ENCODE peak calls at places on chromosomes 11 and 22, in five cellular contexts. J is Peyer's patch; O is left lung; Y is GM10248; H is CD4-positive, alpha-beta T cell. B is an unnamed sample.

GRCh38 chr11:134587345-134587744 is 175.3 kb upstream of the B3GAT1 start:
- DNase-seq in J (no peak), O (no peak), Y (no peak), H (no peak), B (no peak)

GRCh38 chr11:61693897-61694840 is 14.0 kb downstream of the DAGLA start:
- DNase-seq in J (no peak), O (peak; percentile 66), Y (no peak), H (no peak), B (no peak)

GRCh38 chr11:16986434-16987204 is 27.6 kb downstream of the PLEKHA7 start:
- DNase-seq in J (peak; percentile 88), O (no peak), Y (peak; percentile 84), H (peak; percentile 12), B (no peak)

GRCh38 chr11:78080084-78080817 is 589 bp upstream of the NDUFC2 start:
- DNase-seq in J (no peak), O (no peak), Y (no peak), H (no peak), B (no peak)

GRCh38 chr22:28833276-28833923 is 33.0 kb upstream of the XBP1 start:
- DNase-seq in J (no peak), O (no peak), Y (no peak), H (no peak), B (no peak)

GRCh38 chr22:50010676-50011446 is 1.7 kb downstream of the IL17REL start:
- DNase-seq in J (peak; percentile 44), O (peak; percentile 72), Y (peak; percentile 82), H (peak; percentile 71), B (peak; percentile 62)

GRCh38 chr22:45505991-45506743 is 3.5 kb downstream of the FBLN1 start:
- DNase-seq in J (peak; percentile 27), O (peak; percentile 36), Y (no peak), H (no peak), B (no peak)

GRCh38 chr11:71489311-71490043 is 36.5 kb downstream of the NADSYN1 start:
- DNase-seq in J (no peak), O (no peak), Y (peak; percentile 86), H (no peak), B (peak; percentile 15)

GRCh38 chr11:130636672-130637463 is 188.4 kb downstream of the ADAMTS15 start:
- DNase-seq in J (no peak), O (no peak), Y (no peak), H (no peak), B (no peak)

GRCh38 chr11:88482871-88483301 is 145.3 kb upstream of the CTSC start:
- DNase-seq in J (no peak), O (no peak), Y (no peak), H (no peak), B (no peak)

GRCh38 chr22:27438271-27438980 is 363.1 kb downstream of the MN1 start:
- DNase-seq in J (no peak), O (peak; percentile 56), Y (no peak), H (no peak), B (no peak)

GRCh38 chr22:16563555-16564520 is 28.8 kb downstream of the CCT8L2 start:
- DNase-seq in J (peak; percentile 37), O (peak; percentile 78), Y (no peak), H (no peak), B (no peak)

GRCh38 chr11:120302001-120302805 is 22.9 kb upstream of the TLCD5 start:
- DNase-seq in J (no peak), O (peak; percentile 81), Y (no peak), H (no peak), B (no peak)

GRCh38 chr11:93936416-93936815 is 84.7 kb upstream of the HEPHL1 start:
- DNase-seq in J (no peak), O (no peak), Y (no peak), H (no peak), B (no peak)

GRCh38 chr11:13415201-13415600 is 47.8 kb downstream of the BTBD10 start:
- DNase-seq in J (no peak), O (no peak), Y (no peak), H (no peak), B (no peak)

GRCh38 chr11:12175694-12176241 is 65.4 kb downstream of the MICAL2 start:
- DNase-seq in J (no peak), O (no peak), Y (no peak), H (no peak), B (no peak)

GRCh38 chr11:59765068-59765770 is 10.0 kb downstream of the STX3 start:
- DNase-seq in J (no peak), O (no peak), Y (no peak), H (no peak), B (no peak)

GRCh38 chr11:75239551-75240290 is 853 bp upstream of the TPBGL start:
- DNase-seq in J (no peak), O (no peak), Y (no peak), H (no peak), B (no peak)

GRCh38 chr11:34397120-34397519 is 39.3 kb upstream of the ABTB2 start:
- DNase-seq in J (no peak), O (no peak), Y (no peak), H (no peak), B (no peak)

GRCh38 chr11:67030976-67031375 is 8.0 kb downstream of the SYT12 start:
- DNase-seq in J (no peak), O (no peak), Y (no peak), H (no peak), B (no peak)

GRCh38 chr11:120800206-120800605 is 223.7 kb upstream of the TBCEL start:
- DNase-seq in J (no peak), O (no peak), Y (no peak), H (no peak), B (no peak)

GRCh38 chr11:17476317-17477083 is at the start of gene ABCC8:
- DNase-seq in J (no peak), O (no peak), Y (no peak), H (no peak), B (no peak)

GRCh38 chr11:68780829-68781228 is 29.5 kb upstream of the TESMIN start:
- DNase-seq in J (peak; percentile 84), O (no peak), Y (no peak), H (no peak), B (no peak)

GRCh38 chr11:88447285-88447684 is 109.7 kb upstream of the CTSC start:
- DNase-seq in J (no peak), O (no peak), Y (no peak), H (no peak), B (no peak)

GRCh38 chr11:12248330-12248729 is 129.0 kb upstream of the PARVA start:
- DNase-seq in J (peak; percentile 84), O (peak; percentile 90), Y (no peak), H (no peak), B (no peak)

GRCh38 chr11:45900916-45901617 is 6.0 kb downstream of the FREY1 start:
- DNase-seq in J (no peak), O (peak; percentile 53), Y (no peak), H (no peak), B (no peak)

GRCh38 chr11:72598901-72599300 is 75.3 kb downstream of the PDE2A start:
- DNase-seq in J (no peak), O (peak; percentile 59), Y (no peak), H (no peak), B (no peak)

GRCh38 chr11:34251640-34251980 is 106.2 kb downstream of the ABTB2 start:
- DNase-seq in J (no peak), O (no peak), Y (no peak), H (no peak), B (no peak)

GRCh38 chr11:22703040-22703439 is 36.6 kb downstream of the GAS2 start:
- DNase-seq in J (no peak), O (no peak), Y (peak; percentile 16), H (no peak), B (no peak)

DNA sequence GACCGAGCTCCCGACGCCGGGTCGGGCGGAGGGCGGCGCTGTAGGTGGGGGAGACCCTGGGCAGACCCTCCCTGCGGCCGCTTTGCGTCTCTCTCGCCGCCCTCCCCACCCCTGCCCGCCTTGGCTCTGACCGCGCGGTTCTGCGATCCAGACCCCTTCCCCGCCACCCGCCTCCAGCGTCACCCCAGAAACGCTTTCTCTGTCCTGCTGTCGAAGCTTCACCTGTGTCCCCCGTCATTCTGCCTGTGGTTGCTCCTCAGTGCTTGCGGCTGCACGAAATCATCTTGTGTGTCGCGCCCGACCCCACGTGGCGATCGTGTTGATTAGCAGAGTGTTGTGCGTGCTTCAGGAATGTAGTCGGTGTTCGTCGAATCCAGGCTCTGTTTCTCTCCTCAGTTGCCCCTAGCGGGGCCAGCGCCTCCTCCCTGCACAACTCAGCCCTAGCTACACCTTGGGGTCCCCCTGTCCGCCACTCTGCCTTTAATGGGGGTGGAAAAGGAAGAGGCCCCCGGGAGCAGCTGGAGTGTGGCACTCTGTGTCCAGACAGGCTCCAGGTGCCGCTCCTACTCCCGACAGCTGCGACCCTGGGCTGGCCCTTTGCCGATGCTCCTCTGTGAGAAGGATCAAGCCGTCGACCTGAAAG is 851 bp downstream of the PTDSS2 start:
- DNase-seq in J (peak; percentile 86), O (peak; percentile 88), Y (peak; percentile 51), H (peak; percentile 81), B (peak; percentile 49)
- TF ChIP-seq CTCF in J (peak; percentile 54), O (no peak), Y (peak; percentile 45), H (peak; percentile 65), B (no peak)

DNA sequence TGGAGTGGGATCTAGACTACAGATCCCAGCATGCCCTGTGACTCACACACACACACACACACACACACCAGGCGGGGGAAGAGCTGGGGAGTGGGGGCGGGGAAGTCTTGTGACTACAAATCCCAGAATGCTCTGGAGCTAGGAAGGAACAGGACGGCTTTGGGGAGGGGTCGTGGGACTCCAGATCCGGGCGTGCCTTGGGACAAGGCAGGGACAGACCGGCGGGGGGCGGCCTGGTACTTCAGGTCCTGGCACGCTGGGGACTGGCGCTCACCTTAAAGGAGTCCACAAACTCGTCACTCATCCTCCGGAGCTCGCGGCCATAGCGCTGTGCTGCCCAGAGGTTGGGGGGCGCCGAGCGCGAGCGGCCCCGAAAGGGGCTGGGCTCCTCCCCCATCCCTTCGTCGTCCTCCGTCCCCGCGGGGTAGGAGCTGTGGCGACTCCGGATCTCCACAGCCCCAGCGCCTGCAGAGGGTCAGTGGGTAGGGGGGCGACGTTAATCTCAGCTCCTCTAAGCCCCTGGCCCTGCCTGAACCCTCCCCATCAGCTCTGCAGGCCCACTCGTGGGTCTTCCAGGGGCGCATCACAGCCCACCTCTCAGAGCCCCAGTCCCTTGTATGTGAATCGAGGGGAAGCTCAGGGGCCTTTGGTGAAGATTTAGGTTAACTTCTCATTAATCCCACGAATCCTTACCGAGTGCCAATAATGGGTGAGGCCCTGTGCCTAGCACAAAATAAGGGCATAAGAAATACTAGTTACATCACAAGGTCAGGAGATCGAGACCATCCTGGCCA is 12.9 kb downstream of the BAD start:
- DNase-seq in J (peak; percentile 90), O (peak; percentile 91), Y (peak; percentile 80), H (peak; percentile 79), B (peak; percentile 75)
- TF ChIP-seq CTCF in J (peak; percentile 24), O (peak; percentile 13), Y (peak; percentile 36), H (no peak), B (no peak)

GRCh38 chr11:124745835-124746620 is 6.0 kb downstream of the VSIG2 start:
- DNase-seq in J (peak; percentile 68), O (peak; percentile 80), Y (peak; percentile 64), H (no peak), B (no peak)
- TF ChIP-seq CTCF in J (peak; percentile 56), O (no peak), Y (peak; percentile 63), H (no peak), B (no peak)

GRCh38 chr22:47245286-47245685 is 482.8 kb downstream of the TBC1D22A start:
- DNase-seq in J (no peak), O (no peak), Y (no peak), H (no peak), B (no peak)

GRCh38 chr22:47248925-47249324 is 486.5 kb downstream of the TBC1D22A start:
- DNase-seq in J (no peak), O (no peak), Y (no peak), H (no peak), B (no peak)

GRCh38 chr22:47249370-47249928 is 487.0 kb downstream of the TBC1D22A start:
- DNase-seq in J (no peak), O (no peak), Y (no peak), H (no peak), B (no peak)

GRCh38 chr22:47245786-47246185 is 483.3 kb downstream of the TBC1D22A start:
- DNase-seq in J (no peak), O (no peak), Y (no peak), H (no peak), B (no peak)

GRCh38 chr22:47247609-47248240 is 485.3 kb downstream of the TBC1D22A start:
- DNase-seq in J (no peak), O (no peak), Y (no peak), H (no peak), B (no peak)
- TF ChIP-seq CTCF in J (no peak), O (no peak), Y (no peak), H (no peak), B (no peak)

B was measured in activated B cell treated with CpG ODN at 0.5 μM for 24 hours.